ENCODE peak calls at places on chromosomes 16 and 17, in eight cellular contexts. M is thoracic aorta, N is fibroblast of mammary gland, W is astrocyte of the spinal cord, I is IMR-90, O is fibroblast of lung, D is transverse colon, F is left lung. K is an unnamed sample.

GRCh38 chr17:16072031-16072430 is 72.4 kb downstream of the TTC19 start:
- DNase-seq in M (no peak), N (no peak), W (no peak), I (no peak), O (no peak), D (no peak), F (no peak), K (no peak)

GRCh38 chr16:80682435-80683070 is 121.8 kb downstream of the CDYL2 start:
- DNase-seq in M (no peak), N (peak), W (peak), I (peak), O (peak), D (no peak), F (no peak), K (peak)

GRCh38 chr17:50953831-50954601 is 87.9 kb upstream of the TOB1 start:
- DNase-seq in M (no peak), N (peak), W (peak), I (peak), O (peak), D (peak), F (peak), K (peak)

GRCh38 chr16:56389554-56389953 is 35.8 kb downstream of the AMFR start:
- DNase-seq in M (no peak), N (peak), W (peak), I (peak), O (peak), D (no peak), F (no peak), K (peak)

GRCh38 chr16:72202014-72202413 is 30.1 kb upstream of the PMFBP1 start:
- DNase-seq in M (no peak), N (peak), W (no peak), I (no peak), O (no peak), D (no peak), F (no peak), K (no peak)

GRCh38 chr17:44901323-44901965 is 2.2 kb upstream of the EFTUD2 start:
- DNase-seq in M (no peak), N (peak), W (peak), I (peak), O (peak), D (no peak), F (no peak), K (peak)

GRCh38 chr16:78816499-78817441 is 717.3 kb downstream of the WWOX start:
- DNase-seq in M (no peak), N (peak), W (no peak), I (no peak), O (peak), D (peak), F (no peak), K (peak)

GRCh38 chr17:28907709-28908475 is 5.0 kb upstream of the DHRS13 start:
- DNase-seq in M (no peak), N (peak), W (no peak), I (peak), O (peak), D (no peak), F (no peak), K (peak)

GRCh38 chr16:72299684-72300243 is 127.8 kb upstream of the PMFBP1 start:
- DNase-seq in M (no peak), N (no peak), W (no peak), I (no peak), O (no peak), D (no peak), F (no peak), K (no peak)

GRCh38 chr17:4641297-4642195 is at the start of gene ALOX15:
- DNase-seq in M (no peak), N (no peak), W (no peak), I (no peak), O (no peak), D (no peak), F (peak), K (no peak)

GRCh38 chr17:3913531-3914318 is 2.5 kb downstream of the P2RX1 start:
- DNase-seq in M (no peak), N (peak), W (peak), I (peak), O (peak), D (peak), F (peak), K (peak)

GRCh38 chr16:87492241-87492635 is 586 bp downstream of the ZCCHC14 start:
- DNase-seq in M (no peak), N (no peak), W (no peak), I (no peak), O (no peak), D (no peak), F (no peak), K (no peak)
- TF ChIP-seq CTCF in M (no peak), N (no peak), W (no peak), I (no peak), O (no peak), D (no peak), F (no peak), K (no peak)

GRCh38 chr17:81960130-81960958 is 643 bp downstream of the NOTUM start:
- DNase-seq in M (no peak), N (no peak), W (no peak), I (no peak), O (no peak), D (no peak), F (no peak), K (no peak)

GRCh38 chr17:81961087-81961514 is at the start of gene NOTUM:
- DNase-seq in M (no peak), N (no peak), W (no peak), I (peak), O (peak), D (no peak), F (no peak), K (peak)

GRCh38 chr17:81958633-81959342 is 2.2 kb downstream of the NOTUM start:
- DNase-seq in M (no peak), N (no peak), W (no peak), I (no peak), O (no peak), D (no peak), F (no peak), K (no peak)

GRCh38 chr17:81957691-81958432 is 3.1 kb downstream of the NOTUM start:
- DNase-seq in M (no peak), N (no peak), W (no peak), I (no peak), O (no peak), D (no peak), F (no peak), K (no peak)

GRCh38 chr17:81959362-81960129 is 1.4 kb downstream of the NOTUM start:
- DNase-seq in M (no peak), N (no peak), W (no peak), I (peak), O (peak), D (peak), F (peak), K (peak)
- H3K4me3 ChIP-seq in M (peak), N (no peak), W (no peak), I (peak), O (no peak), D (peak), F (peak), K (peak)

GRCh38 chr17:82244413-82245140 is 15.7 kb downstream of the SLC16A3 start:
- DNase-seq in M (no peak), N (peak), W (peak), I (no peak), O (peak), D (peak), F (peak), K (peak)
- TF ChIP-seq CTCF in M (peak), N (peak), W (peak), I (peak), O (peak), D (peak), F (no peak), K (peak)

GRCh38 chr17:29930399-29931010 is 477 bp upstream of the SSH2 start:
- DNase-seq in M (no peak), N (peak), W (no peak), I (peak), O (peak), D (peak), F (no peak), K (peak)
- H3K4me3 ChIP-seq in M (peak), N (peak), W (peak), I (peak), O (peak), D (peak), F (peak), K (peak)

GRCh38 chr17:60311186-60311585 is 80.7 kb downstream of the USP32 start:
- DNase-seq in M (no peak), N (peak), W (no peak), I (peak), O (peak), D (no peak), F (no peak), K (no peak)

GRCh38 chr17:60318830-60319229 is 73.1 kb downstream of the USP32 start:
- DNase-seq in M (no peak), N (no peak), W (no peak), I (no peak), O (no peak), D (no peak), F (no peak), K (no peak)

GRCh38 chr17:60311936-60312335 is 80.0 kb downstream of the USP32 start:
- DNase-seq in M (no peak), N (peak), W (peak), I (peak), O (peak), D (no peak), F (no peak), K (peak)

GRCh38 chr17:60314423-60314822 is 77.5 kb downstream of the USP32 start:
- DNase-seq in M (no peak), N (no peak), W (no peak), I (no peak), O (no peak), D (no peak), F (no peak), K (no peak)

GRCh38 chr17:60315650-60316049 is 76.3 kb downstream of the USP32 start:
- DNase-seq in M (no peak), N (peak), W (no peak), I (no peak), O (no peak), D (no peak), F (no peak), K (no peak)
- TF ChIP-seq CTCF in M (no peak), N (no peak), W (no peak), I (peak), O (peak), D (no peak), F (no peak), K (no peak)

DNA sequence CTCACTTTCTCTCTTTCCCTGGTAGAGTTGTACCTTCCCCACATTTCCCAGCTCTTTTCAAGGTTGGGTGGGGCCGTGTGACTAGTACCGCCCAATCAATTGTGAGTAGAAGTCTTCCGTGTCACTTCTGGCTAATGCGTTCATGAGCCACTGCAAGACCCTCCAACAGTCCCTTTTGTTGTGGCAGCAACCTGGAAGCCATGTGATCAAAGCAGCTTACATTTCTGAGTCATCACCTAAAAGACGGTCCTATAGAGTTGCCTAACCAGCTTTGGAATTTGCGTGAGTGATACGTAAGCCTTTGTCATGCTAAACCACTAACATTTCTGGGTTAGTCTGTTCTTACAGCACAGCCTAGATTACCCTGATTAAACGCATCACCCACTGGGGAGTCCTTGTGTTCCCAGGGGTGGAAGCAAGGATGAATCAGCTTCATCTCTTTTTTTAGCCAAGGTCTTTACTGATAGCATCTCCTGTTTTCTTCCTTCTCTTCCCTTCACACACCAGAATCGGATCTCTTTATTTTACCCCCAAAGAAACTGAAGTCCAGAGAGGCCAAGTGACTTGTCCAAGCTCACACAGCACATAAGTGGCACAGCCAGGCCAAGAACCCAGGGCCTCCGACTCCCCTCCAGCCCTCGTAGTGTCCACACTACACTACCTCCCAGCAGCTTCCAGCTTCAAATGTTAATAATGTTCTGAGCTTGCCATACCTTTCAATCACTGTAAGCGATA is 366.3 kb upstream of the XYLT1 start:
- DNase-seq in M (no peak), N (peak), W (peak), I (peak), O (peak), D (no peak), F (no peak), K (peak)
- H3K4me3 ChIP-seq in M (no peak), N (no peak), W (no peak), I (no peak), O (no peak), D (no peak), F (no peak), K (no peak)

DNA sequence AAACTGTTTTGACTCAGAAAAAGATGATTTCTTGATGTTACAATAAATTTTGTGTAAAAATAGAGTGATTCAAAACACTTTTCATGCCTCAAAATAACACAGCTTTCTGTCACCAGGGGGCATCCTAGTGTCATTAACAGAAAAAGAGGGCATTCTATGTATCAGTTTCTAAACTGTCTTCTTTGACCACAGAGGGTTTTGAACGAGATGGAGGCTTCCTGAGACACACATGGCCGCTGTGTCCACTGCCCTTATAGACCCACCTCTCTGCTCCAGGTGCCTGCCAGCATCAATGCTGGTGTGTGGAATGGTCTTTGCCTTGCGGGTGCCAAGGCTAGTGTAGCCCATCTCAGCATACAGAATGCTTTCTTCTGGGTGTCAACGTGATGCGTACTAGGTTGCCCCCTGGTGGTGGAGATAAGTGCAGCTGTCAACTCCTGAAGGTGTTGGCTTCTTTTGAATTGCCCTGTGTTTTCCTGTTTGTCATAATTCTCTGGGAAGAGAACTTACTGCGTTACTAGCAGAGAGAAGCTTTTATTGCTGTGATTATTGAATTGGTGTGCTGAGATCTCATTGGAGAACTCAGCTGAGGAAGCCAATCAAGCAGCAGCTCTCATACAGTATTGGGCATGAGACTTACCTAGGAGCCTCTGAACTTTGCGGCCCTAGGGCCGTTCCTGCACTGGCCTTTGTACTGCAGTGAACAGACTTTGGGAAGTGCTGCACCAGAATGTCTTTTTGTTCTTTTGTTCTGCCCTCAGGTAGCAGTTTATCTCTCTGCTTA is 38.6 kb downstream of the USP10 start:
- DNase-seq in M (no peak), N (peak), W (peak), I (peak), O (peak), D (peak), F (no peak), K (peak)
- TF ChIP-seq CTCF in M (peak), N (peak), W (peak), I (peak), O (peak), D (peak), F (peak), K (peak)

GRCh38 chr17:77296769-77297409 is 156.1 kb downstream of the SEC14L1 start:
- DNase-seq in M (no peak), N (no peak), W (no peak), I (no peak), O (no peak), D (no peak), F (no peak), K (no peak)
- H3K4me3 ChIP-seq in M (no peak), N (no peak), W (no peak), I (no peak), O (no peak), D (no peak), F (no peak), K (no peak)

GRCh38 chr16:85093705-85094104 is 18.6 kb downstream of the CIBAR2 start:
- DNase-seq in M (no peak), N (no peak), W (no peak), I (no peak), O (no peak), D (no peak), F (no peak), K (no peak)
- TF ChIP-seq CTCF in M (no peak), N (no peak), W (no peak), I (no peak), O (no peak), D (no peak), F (no peak), K (no peak)

GRCh38 chr17:42272576-42272975 is 3.6 kb downstream of the STAT5B start:
- DNase-seq in M (no peak), N (no peak), W (no peak), I (no peak), O (no peak), D (no peak), F (no peak), K (no peak)
- H3K4me3 ChIP-seq in M (no peak), N (no peak), W (no peak), I (no peak), O (no peak), D (no peak), F (no peak), K (no peak)

K was measured in fibroblast of the aortic adventitia.